ENCODE peak calls at places on chromosomes 5 and 9, in six cellular contexts. One of them, this sample, is unnamed.
A peak's percentile ranks its signal among the peaks of the same experiment; 100 is the strongest.

GRCh38 chr5:28957450-28957849 is 1919.1 kb upstream of the CDH9 start:
- DNase-seq in GM12878: no peak
- DNase-seq in IMR-90: no peak
- DNase-seq in K562: no peak
- DNase-seq in SK-N-SH: no peak
- DNase-seq in A549: no peak
- DNase-seq in this sample: no peak

GRCh38 chr5:68368280-68368679 is 152.7 kb downstream of the PIK3R1 start:
- DNase-seq in GM12878: no peak
- DNase-seq in IMR-90: peak; percentile 2
- DNase-seq in K562: no peak
- DNase-seq in SK-N-SH: no peak
- DNase-seq in A549: no peak
- DNase-seq in this sample: peak; percentile 1

GRCh38 chr9:116027511-116027910 is 126.1 kb upstream of the PAPPA start:
- DNase-seq in GM12878: no peak
- DNase-seq in IMR-90: peak; percentile 92
- DNase-seq in K562: no peak
- DNase-seq in SK-N-SH: no peak
- DNase-seq in A549: no peak
- DNase-seq in this sample: no peak

GRCh38 chr5:80623911-80624457 is 30.5 kb upstream of the MSH3 start:
- DNase-seq in GM12878: no peak
- DNase-seq in IMR-90: no peak
- DNase-seq in K562: no peak
- DNase-seq in SK-N-SH: no peak
- DNase-seq in A549: no peak
- DNase-seq in this sample: no peak

GRCh38 chr9:21326526-21327139 is 8.6 kb downstream of the KLHL9 start:
- DNase-seq in GM12878: peak; percentile 32
- DNase-seq in IMR-90: peak; percentile 44
- DNase-seq in K562: no peak
- DNase-seq in SK-N-SH: peak; percentile 45
- DNase-seq in A549: peak; percentile 40
- DNase-seq in this sample: peak; percentile 39

GRCh38 chr5:143311428-143311827 is 92.1 kb downstream of the NR3C1 start:
- DNase-seq in GM12878: no peak
- DNase-seq in IMR-90: peak; percentile 96
- DNase-seq in K562: no peak
- DNase-seq in SK-N-SH: no peak
- DNase-seq in A549: no peak
- DNase-seq in this sample: no peak

GRCh38 chr5:99543841-99544240 is 615.0 kb upstream of the CHD1 start:
- DNase-seq in GM12878: no peak
- DNase-seq in IMR-90: no peak
- DNase-seq in K562: no peak
- DNase-seq in SK-N-SH: no peak
- DNase-seq in A549: no peak
- DNase-seq in this sample: no peak

GRCh38 chr5:76083555-76084495 is 642 bp downstream of the SV2C start:
- DNase-seq in GM12878: no peak
- DNase-seq in IMR-90: no peak
- DNase-seq in K562: no peak
- DNase-seq in SK-N-SH: peak; percentile 65
- DNase-seq in A549: no peak
- DNase-seq in this sample: no peak

GRCh38 chr9:8659121-8659520 is 859.5 kb upstream of the DMAC1 start:
- DNase-seq in GM12878: no peak
- DNase-seq in IMR-90: no peak
- DNase-seq in K562: no peak
- DNase-seq in SK-N-SH: no peak
- DNase-seq in A549: no peak
- DNase-seq in this sample: no peak

GRCh38 chr5:40796487-40796889 is 1.7 kb downstream of the PRKAA1 start:
- DNase-seq in GM12878: no peak
- DNase-seq in IMR-90: peak; percentile 77
- DNase-seq in K562: no peak
- DNase-seq in SK-N-SH: no peak
- DNase-seq in A549: no peak
- DNase-seq in this sample: no peak

GRCh38 chr9:117564839-117565238 is 139.4 kb upstream of the TLR4 start:
- DNase-seq in GM12878: no peak
- DNase-seq in IMR-90: no peak
- DNase-seq in K562: no peak
- DNase-seq in SK-N-SH: no peak
- DNase-seq in A549: no peak
- DNase-seq in this sample: no peak

GRCh38 chr9:19493174-19493811 is 84.5 kb downstream of the ACER2 start:
- DNase-seq in GM12878: peak; percentile 11
- DNase-seq in IMR-90: peak; percentile 78
- DNase-seq in K562: peak; percentile 43
- DNase-seq in SK-N-SH: peak; percentile 73
- DNase-seq in A549: peak; percentile 62
- DNase-seq in this sample: peak; percentile 15
- TF ChIP-seq SMC3 in GM12878: peak; percentile 54
- TF ChIP-seq SMC3 in IMR-90: peak; percentile 53
- TF ChIP-seq SMC3 in K562: peak; percentile 36
- TF ChIP-seq SMC3 in SK-N-SH: peak; percentile 65
- TF ChIP-seq SMC3 in A549: peak; percentile 52
- TF ChIP-seq SMC3 in this sample: peak; percentile 45

GRCh38 chr9:38202335-38202938 is 133.4 kb upstream of the SHB start:
- DNase-seq in GM12878: no peak
- DNase-seq in IMR-90: no peak
- DNase-seq in K562: no peak
- DNase-seq in SK-N-SH: no peak
- DNase-seq in A549: no peak
- DNase-seq in this sample: no peak

GRCh38 chr9:38198140-38198539 is 129.1 kb upstream of the SHB start:
- DNase-seq in GM12878: no peak
- DNase-seq in IMR-90: no peak
- DNase-seq in K562: no peak
- DNase-seq in SK-N-SH: no peak
- DNase-seq in A549: no peak
- DNase-seq in this sample: no peak

GRCh38 chr9:38196721-38197120 is 127.7 kb upstream of the SHB start:
- DNase-seq in GM12878: no peak
- DNase-seq in IMR-90: no peak
- DNase-seq in K562: no peak
- DNase-seq in SK-N-SH: no peak
- DNase-seq in A549: no peak
- DNase-seq in this sample: no peak

GRCh38 chr9:38201844-38202243 is 132.8 kb upstream of the SHB start:
- DNase-seq in GM12878: no peak
- DNase-seq in IMR-90: no peak
- DNase-seq in K562: no peak
- DNase-seq in SK-N-SH: no peak
- DNase-seq in A549: no peak
- DNase-seq in this sample: no peak

DNA sequence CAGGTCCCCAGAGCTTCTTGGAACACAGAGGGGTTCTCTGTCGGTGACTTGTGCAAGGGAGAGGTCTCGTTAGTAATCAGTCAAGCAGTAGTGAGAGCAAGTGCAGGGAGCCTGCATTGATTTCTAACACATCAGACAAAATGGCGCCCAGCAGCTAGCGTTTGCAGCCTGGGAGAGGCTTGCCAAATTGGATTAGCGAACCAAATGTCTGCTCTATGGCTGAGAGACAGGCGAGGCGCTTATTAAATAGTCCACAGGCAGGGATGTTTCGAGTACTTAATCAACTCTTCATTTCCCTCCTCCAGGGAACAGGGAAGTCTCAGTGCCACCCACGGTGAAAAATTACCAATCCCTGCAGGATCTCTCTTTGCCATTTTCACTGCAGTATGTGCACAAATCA is 131.4 kb upstream of the SHB start:
- DNase-seq in GM12878: no peak
- DNase-seq in IMR-90: no peak
- DNase-seq in K562: no peak
- DNase-seq in SK-N-SH: no peak
- DNase-seq in A549: no peak
- DNase-seq in this sample: no peak
- TF ChIP-seq SMC3 in GM12878: no peak
- TF ChIP-seq SMC3 in IMR-90: no peak
- TF ChIP-seq SMC3 in K562: no peak
- TF ChIP-seq SMC3 in SK-N-SH: no peak
- TF ChIP-seq SMC3 in A549: no peak
- TF ChIP-seq SMC3 in this sample: no peak

DNA sequence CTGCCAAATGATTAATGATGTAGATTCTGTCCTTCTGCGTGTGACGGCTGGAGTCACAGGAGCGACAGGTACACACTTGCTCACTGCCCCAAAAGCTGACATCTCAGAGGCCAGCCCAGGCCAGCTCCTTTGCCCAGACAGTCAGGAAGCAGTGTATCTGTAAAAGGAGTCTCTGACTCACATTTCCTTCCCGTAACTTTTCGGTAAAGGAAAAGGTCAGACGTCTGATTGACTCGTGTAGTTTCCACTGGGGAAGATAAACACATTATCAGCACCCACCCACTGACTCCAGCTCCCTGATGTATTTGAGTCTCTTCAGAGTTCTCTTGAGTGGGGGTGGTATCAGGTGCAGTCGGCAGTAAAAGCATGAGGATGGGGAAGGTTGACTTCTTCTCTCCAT is 64.4 kb upstream of the WWC1 start:
- DNase-seq in GM12878: no peak
- DNase-seq in IMR-90: no peak
- DNase-seq in K562: no peak
- DNase-seq in SK-N-SH: no peak
- DNase-seq in A549: no peak
- DNase-seq in this sample: no peak
- TF ChIP-seq SMC3 in GM12878: no peak
- TF ChIP-seq SMC3 in IMR-90: no peak
- TF ChIP-seq SMC3 in K562: no peak
- TF ChIP-seq SMC3 in SK-N-SH: no peak
- TF ChIP-seq SMC3 in A549: no peak
- TF ChIP-seq SMC3 in this sample: no peak

DNA sequence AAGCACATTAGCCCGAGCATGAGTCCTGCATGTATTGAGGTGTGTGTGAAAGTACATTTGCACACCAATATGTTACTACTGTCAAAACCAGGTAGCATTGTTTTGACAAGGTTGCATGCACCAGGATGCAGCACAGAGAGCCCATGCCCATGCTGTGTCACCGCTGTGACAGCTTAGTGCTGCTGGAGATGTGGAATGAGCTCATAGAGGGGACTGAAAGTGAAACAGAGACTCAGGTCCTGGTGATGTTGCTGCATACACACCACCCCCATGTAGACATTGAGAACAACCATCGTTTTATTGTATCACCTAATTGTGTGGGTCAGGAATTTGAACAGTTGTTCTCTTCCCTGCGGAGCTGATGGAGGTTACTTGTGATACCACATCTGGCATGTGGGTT is 53.0 kb downstream of the GADD45G start:
- DNase-seq in GM12878: no peak
- DNase-seq in IMR-90: no peak
- DNase-seq in K562: no peak
- DNase-seq in SK-N-SH: no peak
- DNase-seq in A549: no peak
- DNase-seq in this sample: no peak
- TF ChIP-seq SMC3 in GM12878: no peak
- TF ChIP-seq SMC3 in IMR-90: no peak
- TF ChIP-seq SMC3 in K562: no peak
- TF ChIP-seq SMC3 in SK-N-SH: no peak
- TF ChIP-seq SMC3 in A549: no peak
- TF ChIP-seq SMC3 in this sample: no peak

GRCh38 chr5:65446682-65447081 is 35.0 kb downstream of the ADAMTS6 start:
- DNase-seq in GM12878: no peak
- DNase-seq in IMR-90: no peak
- DNase-seq in K562: no peak
- DNase-seq in SK-N-SH: no peak
- DNase-seq in A549: no peak
- DNase-seq in this sample: no peak
- TF ChIP-seq SMC3 in GM12878: no peak
- TF ChIP-seq SMC3 in IMR-90: no peak
- TF ChIP-seq SMC3 in K562: no peak
- TF ChIP-seq SMC3 in SK-N-SH: no peak
- TF ChIP-seq SMC3 in A549: no peak
- TF ChIP-seq SMC3 in this sample: no peak

DNA sequence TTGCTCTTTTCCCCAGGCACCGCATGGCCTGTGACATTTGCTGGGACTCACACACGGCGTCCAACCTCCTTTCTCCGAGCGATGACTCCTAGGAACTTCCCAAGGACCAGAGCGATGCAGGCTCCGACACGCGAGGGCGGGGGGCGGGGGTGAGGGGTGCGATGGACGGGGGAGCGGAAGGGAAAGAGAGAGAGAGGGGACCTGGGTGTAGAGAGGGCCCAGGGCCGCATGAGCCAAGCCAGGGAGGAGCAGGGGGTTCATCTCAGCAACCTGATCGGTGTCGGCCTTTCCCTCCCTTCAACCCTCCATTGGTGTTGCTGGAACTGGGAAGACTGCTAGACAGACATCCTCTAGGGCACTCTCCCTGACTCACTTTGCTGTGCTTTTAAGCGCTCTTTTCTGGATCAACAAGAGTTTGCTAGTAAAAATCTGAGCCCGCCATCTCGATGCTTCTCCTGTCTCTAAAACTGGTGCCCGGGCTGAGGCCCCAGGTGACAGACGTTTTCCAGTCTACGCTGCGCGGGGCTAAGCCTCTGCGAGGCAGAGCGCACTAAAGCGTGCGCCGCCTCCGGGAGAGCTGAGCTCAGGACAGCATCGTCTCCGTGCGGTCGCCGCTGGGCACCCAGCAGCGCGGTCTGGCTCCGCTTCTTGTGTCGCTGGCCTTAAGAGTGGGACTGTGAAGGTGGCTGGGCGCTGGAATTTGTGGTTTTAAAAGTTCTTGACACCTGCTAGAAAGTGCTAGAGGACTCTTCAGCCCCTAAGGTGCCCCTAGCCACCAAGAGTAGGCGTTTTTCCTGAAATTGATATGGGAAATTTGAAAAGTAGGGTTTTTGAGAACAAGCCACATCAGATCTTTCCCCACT is 1.0 kb upstream of the TSLP start:
- DNase-seq in GM12878: no peak
- DNase-seq in IMR-90: no peak
- DNase-seq in K562: no peak
- DNase-seq in SK-N-SH: no peak
- DNase-seq in A549: no peak
- DNase-seq in this sample: no peak
- TF ChIP-seq SMC3 in GM12878: no peak
- TF ChIP-seq SMC3 in IMR-90: no peak
- TF ChIP-seq SMC3 in K562: no peak
- TF ChIP-seq SMC3 in SK-N-SH: no peak
- TF ChIP-seq SMC3 in A549: no peak
- TF ChIP-seq SMC3 in this sample: no peak

GRCh38 chr5:33410221-33410620 is 30.5 kb upstream of the TARS1 start:
- DNase-seq in GM12878: no peak
- DNase-seq in IMR-90: no peak
- DNase-seq in K562: no peak
- DNase-seq in SK-N-SH: no peak
- DNase-seq in A549: no peak
- DNase-seq in this sample: no peak
- TF ChIP-seq SMC3 in GM12878: no peak
- TF ChIP-seq SMC3 in IMR-90: no peak
- TF ChIP-seq SMC3 in K562: no peak
- TF ChIP-seq SMC3 in SK-N-SH: no peak
- TF ChIP-seq SMC3 in A549: no peak
- TF ChIP-seq SMC3 in this sample: no peak

This sample was measured in HepG2.